ENCODE peak calls at places on chromosomes 6 and 20, in four cellular contexts. A is Peyer's patch, L is HCT116, Q is esophagus muscularis mucosa. U is an unnamed sample. For H3K4me1, the result is how much of the 10 kb centered on the place peaks cover.

GRCh38 chr6:12761376-12762115 is 45.0 kb downstream of the PHACTR1 start:
- DNase-seq in A (no peak), Q (no peak), L (no peak), U (no peak)

GRCh38 chr20:48041078-48041780 is 255.9 kb upstream of the SULF2 start:
- DNase-seq in A (no peak), L (no peak), Q (no peak), U (no peak)

GRCh38 chr20:53960586-53961386 is 109.6 kb downstream of the BCAS1 start:
- DNase-seq in A (no peak), L (no peak), Q (no peak), U (no peak)

GRCh38 chr6:132362318-132363185 is 38.7 kb downstream of the MOXD1 start:
- DNase-seq in A (no peak), L (no peak), Q (no peak), U (no peak)

GRCh38 chr6:73369563-73369962 is at the start of gene OOEP:
- DNase-seq in A (no peak), Q (no peak), L (no peak), U (no peak)

GRCh38 chr20:2299301-2299700 is 3.5 kb downstream of the TGM3 start:
- DNase-seq in L (no peak), A (peak), Q (no peak), U (peak)

GRCh38 chr6:82248233-82248735 is 740 bp upstream of the IBTK start:
- DNase-seq in L (peak), A (peak), Q (no peak), U (peak)

GRCh38 chr6:18390476-18390875 is 3.3 kb downstream of the RNF144B start:
- DNase-seq in A (no peak), Q (no peak), L (no peak), U (no peak)

GRCh38 chr20:56171087-56172012 is 77.2 kb upstream of the MC3R start:
- DNase-seq in A (no peak), Q (no peak), L (no peak), U (peak)

GRCh38 chr6:168359794-168360193 is 40.2 kb upstream of the DACT2 start:
- DNase-seq in L (no peak), Q (no peak), A (no peak), U (no peak)

GRCh38 chr20:34015401-34016335 is 22.0 kb downstream of the RALY start:
- DNase-seq in A (no peak), L (no peak), Q (no peak), U (no peak)

GRCh38 chr6:37168809-37169457 is 1.0 kb upstream of the PIM1 start:
- DNase-seq in L (no peak), A (no peak), Q (no peak), U (no peak)

GRCh38 chr6:35139924-35140524 is 1.1 kb downstream of the TCP11 start:
- DNase-seq in L (peak), Q (no peak), A (peak), U (peak)

GRCh38 chr6:79421707-79422484 is 115.3 kb downstream of the LCA5 start:
- DNase-seq in A (no peak), Q (no peak), L (no peak), U (no peak)

GRCh38 chr6:69915346-69915745 is 49.0 kb downstream of the COL19A1 start:
- DNase-seq in L (no peak), A (no peak), Q (no peak), U (no peak)

GRCh38 chr6:107292570-107293285 is 166.6 kb downstream of the PDSS2 start:
- DNase-seq in L (no peak), Q (no peak), A (no peak), U (no peak)

GRCh38 chr6:138297761-138298298 is 79.5 kb upstream of the PBOV1 start:
- DNase-seq in Q (peak), L (no peak), A (no peak), U (no peak)

GRCh38 chr6:13289789-13290318 is 38.5 kb downstream of the TBC1D7 start:
- DNase-seq in A (peak), L (no peak), Q (no peak), U (peak)

GRCh38 chr20:33671573-33672288 is 2.5 kb downstream of the NECAB3 start:
- DNase-seq in Q (no peak), A (no peak), L (no peak), U (no peak)

GRCh38 chr6:90820436-90820835 is 233.6 kb upstream of the MAP3K7 start:
- DNase-seq in Q (no peak), A (no peak), L (no peak), U (no peak)

GRCh38 chr6:101626264-101626663 is 232.8 kb downstream of the GRIK2 start:
- DNase-seq in A (no peak), Q (no peak), L (no peak), U (no peak)

GRCh38 chr6:18609715-18610114 is 222.6 kb downstream of the RNF144B start:
- DNase-seq in A (no peak), Q (peak), L (no peak), U (no peak)

GRCh38 chr6:155021680-155022079 is 26.6 kb downstream of the TIAM2 start:
- DNase-seq in L (no peak), A (no peak), Q (no peak), U (no peak)

GRCh38 chr6:133218831-133219230 is 22.3 kb upstream of the EYA4 start:
- DNase-seq in A (no peak), Q (no peak), L (no peak), U (no peak)

GRCh38 chr6:156691018-156691417 is 86.2 kb upstream of the ARID1B start:
- DNase-seq in L (no peak), A (no peak), Q (no peak), U (no peak)

GRCh38 chr20:39829255-39829654 is 859.8 kb downstream of the MAFB start:
- DNase-seq in A (no peak), L (no peak), Q (no peak), U (no peak)

GRCh38 chr6:13511913-13512717 is 24.7 kb upstream of the GFOD1 start:
- DNase-seq in L (no peak), Q (no peak), A (peak), U (peak)

GRCh38 chr20:57672164-57672563 is 37.7 kb downstream of the PMEPA1 start:
- DNase-seq in L (no peak), Q (no peak), A (peak), U (peak)

GRCh38 chr6:155717369-155717768 is 261.7 kb upstream of the NOX3 start:
- DNase-seq in Q (no peak), L (no peak), A (no peak), U (no peak)

GRCh38 chr6:38284772-38285406 is 354.8 kb downstream of the BTBD9 start:
- DNase-seq in A (no peak), Q (no peak), L (no peak), U (no peak)

GRCh38 chr20:47205577-47206123 is 150.8 kb downstream of the ZMYND8 start:
- DNase-seq in L (peak), A (peak), Q (no peak), U (peak)

GRCh38 chr20:63659370-63659769 is 1.3 kb downstream of the RTEL1 start:
- DNase-seq in L (no peak), A (no peak), Q (no peak), U (no peak)

GRCh38 chr6:84926756-84927155 is 162.4 kb upstream of the TBX18 start:
- DNase-seq in L (no peak), Q (no peak), A (no peak), U (no peak)

GRCh38 chr6:109383438-109383940 is 1.2 kb upstream of the CD164 start:
- DNase-seq in Q (no peak), L (no peak), A (no peak), U (no peak)

GRCh38 chr6:39426057-39426592 is 103.6 kb upstream of the KCNK16 start:
- DNase-seq in A (no peak), Q (peak), L (no peak), U (no peak)

GRCh38 chr6:7579850-7580249 is 10.1 kb upstream of the SNRNP48 start:
- DNase-seq in A (no peak), L (no peak), Q (no peak), U (no peak)

DNA sequence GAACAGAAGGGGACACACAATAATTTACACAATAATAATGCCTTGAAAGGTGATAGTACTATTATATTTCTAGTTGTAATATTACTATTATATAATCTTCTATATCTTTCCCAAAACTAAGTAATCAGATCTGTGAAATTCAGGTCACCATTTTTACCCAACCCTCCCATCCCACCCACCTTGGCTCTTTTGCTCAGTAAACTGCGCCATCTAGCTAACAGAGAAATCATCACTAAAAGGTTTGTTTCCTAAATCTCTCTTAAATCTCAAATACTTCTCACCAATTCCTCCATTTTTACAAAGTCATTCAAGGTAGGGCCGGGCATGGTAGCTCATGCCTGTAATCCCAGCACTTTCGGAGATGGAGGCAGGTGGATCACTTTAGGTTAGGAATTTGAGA is 83.4 kb downstream of the CDK19 start:
- DNase-seq in L (no peak), A (no peak), Q (no peak), U (no peak)
- TF ChIP-seq CTCF in L (no peak), A (no peak), Q (no peak), U (no peak)

GRCh38 chr6:129345890-129346289 is 364.1 kb downstream of the ARHGAP18 start:
- DNase-seq in Q (no peak), A (no peak), L (no peak), U (no peak)

GRCh38 chr6:129351807-129352206 is 358.2 kb downstream of the ARHGAP18 start:
- DNase-seq in A (no peak), Q (no peak), L (no peak), U (no peak)

GRCh38 chr6:129350278-129350677 is 359.7 kb downstream of the ARHGAP18 start:
- DNase-seq in L (no peak), A (peak), Q (no peak), U (no peak)

GRCh38 chr6:129342243-129342642 is 367.7 kb downstream of the ARHGAP18 start:
- DNase-seq in Q (no peak), L (no peak), A (no peak), U (no peak)

GRCh38 chr6:129346964-129347363 is 363.0 kb downstream of the ARHGAP18 start:
- DNase-seq in L (no peak), A (no peak), Q (no peak), U (no peak)
- H3K4me1 ChIP-seq in L (under half), A (under half), Q (under half), U (under half)

GRCh38 chr20:36045373-36045714 is 77.0 kb downstream of the CNBD2 start:
- DNase-seq in L (no peak), Q (no peak), A (no peak), U (no peak)
- TF ChIP-seq POLR2A in L (no peak), Q (no peak), A (no peak), U (no peak)

GRCh38 chr6:43506667-43507471 is 3.3 kb downstream of the LRRC73 start:
- DNase-seq in Q (peak), L (peak), A (peak), U (peak)

GRCh38 chr6:43506171-43506570 is 4.0 kb downstream of the LRRC73 start:
- DNase-seq in A (no peak), L (no peak), Q (no peak), U (no peak)

GRCh38 chr6:43504756-43505593 is 5.2 kb downstream of the LRRC73 start:
- DNase-seq in L (no peak), Q (no peak), A (no peak), U (no peak)

GRCh38 chr6:43503443-43503842 is 6.7 kb downstream of the LRRC73 start:
- DNase-seq in A (no peak), L (no peak), Q (no peak), U (no peak)

GRCh38 chr6:43505718-43506117 is 4.4 kb downstream of the LRRC73 start:
- DNase-seq in L (no peak), Q (no peak), A (no peak), U (no peak)
- TF ChIP-seq CTCF in L (no peak), Q (no peak), A (no peak), U (no peak)

DNA sequence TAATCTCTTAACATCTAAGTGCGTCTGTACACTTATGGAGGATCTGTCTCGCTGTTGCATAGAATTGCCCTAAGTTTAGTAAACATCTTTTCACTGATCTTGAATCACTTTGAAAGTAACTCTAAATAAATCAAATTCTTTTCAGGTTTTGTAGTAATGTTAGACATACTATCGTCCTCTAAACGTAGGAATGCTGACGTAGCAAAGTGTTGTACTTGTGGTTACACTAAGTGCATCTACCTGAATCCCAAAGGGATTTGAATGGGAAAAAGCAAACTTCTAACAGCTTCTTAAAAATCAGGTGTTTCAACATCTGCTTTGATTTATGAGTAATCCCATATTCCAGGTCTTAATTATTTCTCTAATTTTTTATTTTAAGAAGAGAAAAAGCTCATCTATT is 49.8 kb downstream of the MAP7 start:
- DNase-seq in Q (no peak), L (no peak), A (no peak), U (no peak)
- H3K4me1 ChIP-seq in Q (under half), L (under half), A (under half), U (under half)

DNA sequence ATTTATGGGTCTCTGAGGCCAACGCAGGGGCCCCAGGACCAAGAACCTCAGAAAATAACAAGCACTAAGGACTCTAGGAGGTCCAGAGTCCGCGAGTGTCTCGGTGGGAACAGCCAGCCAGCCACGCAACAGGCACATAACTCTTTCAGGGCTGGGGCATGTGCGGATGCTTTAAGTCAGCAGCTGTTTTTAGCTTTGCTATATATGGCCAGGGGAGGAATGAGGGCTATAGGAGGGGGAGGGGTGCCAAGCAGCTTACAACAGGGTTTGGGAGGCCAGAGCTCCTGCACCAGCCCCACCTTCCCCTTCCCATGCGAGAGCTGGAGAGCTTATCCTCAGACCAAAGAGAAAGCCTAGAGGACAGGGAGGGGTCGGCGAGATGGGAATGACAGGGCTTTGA is 6.2 kb downstream of the JPH2 start:
- DNase-seq in Q (no peak), A (no peak), L (no peak), U (no peak)
- TF ChIP-seq POLR2A in Q (no peak), A (no peak), L (no peak), U (no peak)

GRCh38 chr6:125952764-125953501 is 3.6 kb upstream of the HINT3 start:
- DNase-seq in L (no peak), A (peak), Q (no peak), U (no peak)
- TF ChIP-seq CTCF in L (peak), A (peak), Q (no peak), U (peak)